ENCODE peak calls at places on chromosomes 6 and 20, in ten cellular contexts. One of them, this sample, is unnamed.

GRCh38 chr6:36355819-36356218 is 19.1 kb upstream of the BNIP5 start:
- DNase-seq in HCT116: no peak
- DNase-seq in heart left ventricle: no peak
- DNase-seq in GM12878: no peak
- DNase-seq in esophagus muscularis mucosa: no peak
- DNase-seq in sigmoid colon: no peak
- DNase-seq in body of pancreas: no peak
- DNase-seq in ovary: no peak
- DNase-seq in tibial nerve: no peak
- DNase-seq in IMR-90: no peak
- DNase-seq in this sample: no peak

GRCh38 chr6:26187292-26187691 is 100.1 kb downstream of the HFE start:
- DNase-seq in sigmoid colon: no peak
- DNase-seq in ovary: no peak
- DNase-seq in HCT116: no peak
- DNase-seq in heart left ventricle: no peak
- DNase-seq in body of pancreas: no peak
- DNase-seq in tibial nerve: no peak
- DNase-seq in IMR-90: no peak
- DNase-seq in esophagus muscularis mucosa: no peak
- DNase-seq in GM12878: no peak
- DNase-seq in this sample: no peak

GRCh38 chr6:76876922-76877553 is 586.3 kb downstream of the HTR1B start:
- DNase-seq in ovary: no peak
- DNase-seq in HCT116: no peak
- DNase-seq in body of pancreas: peak; percentile 83
- DNase-seq in IMR-90: peak; percentile 12
- DNase-seq in sigmoid colon: no peak
- DNase-seq in heart left ventricle: peak; percentile 19
- DNase-seq in tibial nerve: no peak
- DNase-seq in GM12878: no peak
- DNase-seq in esophagus muscularis mucosa: no peak
- DNase-seq in this sample: no peak

GRCh38 chr6:122184260-122184934 is 215.1 kb upstream of the HSF2 start:
- DNase-seq in body of pancreas: no peak
- DNase-seq in IMR-90: peak; percentile 47
- DNase-seq in GM12878: no peak
- DNase-seq in esophagus muscularis mucosa: no peak
- DNase-seq in ovary: no peak
- DNase-seq in sigmoid colon: no peak
- DNase-seq in HCT116: peak; percentile 19
- DNase-seq in heart left ventricle: no peak
- DNase-seq in tibial nerve: no peak
- DNase-seq in this sample: no peak

GRCh38 chr6:167307342-167307955 is 16.3 kb downstream of the UNC93A start:
- DNase-seq in IMR-90: no peak
- DNase-seq in body of pancreas: no peak
- DNase-seq in tibial nerve: no peak
- DNase-seq in esophagus muscularis mucosa: no peak
- DNase-seq in heart left ventricle: no peak
- DNase-seq in HCT116: no peak
- DNase-seq in sigmoid colon: no peak
- DNase-seq in ovary: no peak
- DNase-seq in GM12878: no peak
- DNase-seq in this sample: no peak

GRCh38 chr20:35715611-35716010 is 16.4 kb downstream of the ROMO1 start:
- DNase-seq in IMR-90: no peak
- DNase-seq in GM12878: no peak
- DNase-seq in body of pancreas: no peak
- DNase-seq in ovary: no peak
- DNase-seq in sigmoid colon: no peak
- DNase-seq in heart left ventricle: no peak
- DNase-seq in esophagus muscularis mucosa: no peak
- DNase-seq in tibial nerve: no peak
- DNase-seq in HCT116: no peak
- DNase-seq in this sample: no peak

GRCh38 chr6:14550817-14551216 is 433.2 kb downstream of the CD83 start:
- DNase-seq in sigmoid colon: no peak
- DNase-seq in heart left ventricle: peak; percentile 51
- DNase-seq in esophagus muscularis mucosa: no peak
- DNase-seq in body of pancreas: no peak
- DNase-seq in GM12878: no peak
- DNase-seq in tibial nerve: peak; percentile 21
- DNase-seq in HCT116: no peak
- DNase-seq in IMR-90: peak; percentile 17
- DNase-seq in ovary: no peak
- DNase-seq in this sample: no peak

GRCh38 chr6:2110504-2110903 is 134.9 kb downstream of the GMDS start:
- DNase-seq in IMR-90: peak; percentile 6
- DNase-seq in body of pancreas: no peak
- DNase-seq in HCT116: no peak
- DNase-seq in sigmoid colon: no peak
- DNase-seq in esophagus muscularis mucosa: no peak
- DNase-seq in tibial nerve: no peak
- DNase-seq in heart left ventricle: no peak
- DNase-seq in GM12878: peak; percentile 1
- DNase-seq in ovary: no peak
- DNase-seq in this sample: no peak

GRCh38 chr20:32538526-32538918 is 46.6 kb downstream of the NOL4L start:
- DNase-seq in heart left ventricle: no peak
- DNase-seq in body of pancreas: no peak
- DNase-seq in HCT116: no peak
- DNase-seq in GM12878: no peak
- DNase-seq in IMR-90: no peak
- DNase-seq in sigmoid colon: no peak
- DNase-seq in esophagus muscularis mucosa: no peak
- DNase-seq in ovary: peak; percentile 53
- DNase-seq in tibial nerve: no peak
- DNase-seq in this sample: no peak

GRCh38 chr6:4816904-4817303 is 40.7 kb downstream of the CDYL start:
- DNase-seq in esophagus muscularis mucosa: no peak
- DNase-seq in sigmoid colon: no peak
- DNase-seq in heart left ventricle: no peak
- DNase-seq in IMR-90: no peak
- DNase-seq in ovary: no peak
- DNase-seq in tibial nerve: no peak
- DNase-seq in HCT116: no peak
- DNase-seq in body of pancreas: no peak
- DNase-seq in GM12878: no peak
- DNase-seq in this sample: no peak

GRCh38 chr20:35453647-35454046 is 1.8 kb upstream of the CEP250 start:
- DNase-seq in esophagus muscularis mucosa: no peak
- DNase-seq in GM12878: no peak
- DNase-seq in body of pancreas: no peak
- DNase-seq in IMR-90: no peak
- DNase-seq in tibial nerve: no peak
- DNase-seq in HCT116: no peak
- DNase-seq in heart left ventricle: no peak
- DNase-seq in sigmoid colon: no peak
- DNase-seq in ovary: no peak
- DNase-seq in this sample: no peak

GRCh38 chr20:60627751-60628565 is 624.1 kb upstream of the CDH4 start:
- DNase-seq in HCT116: no peak
- DNase-seq in ovary: no peak
- DNase-seq in body of pancreas: no peak
- DNase-seq in heart left ventricle: no peak
- DNase-seq in IMR-90: no peak
- DNase-seq in GM12878: no peak
- DNase-seq in tibial nerve: no peak
- DNase-seq in sigmoid colon: no peak
- DNase-seq in esophagus muscularis mucosa: peak; percentile 84
- DNase-seq in this sample: no peak

GRCh38 chr6:75101896-75102680 is 103.8 kb downstream of the COL12A1 start:
- DNase-seq in tibial nerve: no peak
- DNase-seq in heart left ventricle: no peak
- DNase-seq in HCT116: no peak
- DNase-seq in IMR-90: peak; percentile 88
- DNase-seq in body of pancreas: no peak
- DNase-seq in GM12878: no peak
- DNase-seq in ovary: no peak
- DNase-seq in sigmoid colon: no peak
- DNase-seq in esophagus muscularis mucosa: no peak
- DNase-seq in this sample: no peak

GRCh38 chr6:28336284-28337024 is 506 bp upstream of the ZSCAN31 start:
- DNase-seq in ovary: no peak
- DNase-seq in heart left ventricle: peak; percentile 47
- DNase-seq in GM12878: peak; percentile 53
- DNase-seq in tibial nerve: peak; percentile 40
- DNase-seq in HCT116: no peak
- DNase-seq in sigmoid colon: no peak
- DNase-seq in esophagus muscularis mucosa: no peak
- DNase-seq in body of pancreas: peak; percentile 34
- DNase-seq in IMR-90: peak; percentile 31
- DNase-seq in this sample: peak; percentile 34

GRCh38 chr6:11430036-11430435 is 107.5 kb upstream of the TMEM170B start:
- DNase-seq in body of pancreas: no peak
- DNase-seq in IMR-90: no peak
- DNase-seq in HCT116: no peak
- DNase-seq in tibial nerve: no peak
- DNase-seq in heart left ventricle: no peak
- DNase-seq in ovary: no peak
- DNase-seq in GM12878: no peak
- DNase-seq in esophagus muscularis mucosa: peak; percentile 84
- DNase-seq in sigmoid colon: no peak
- DNase-seq in this sample: no peak

GRCh38 chr6:143233563-143234285 is 173.0 kb downstream of the AIG1 start:
- DNase-seq in sigmoid colon: no peak
- DNase-seq in heart left ventricle: no peak
- DNase-seq in esophagus muscularis mucosa: no peak
- DNase-seq in IMR-90: no peak
- DNase-seq in GM12878: no peak
- DNase-seq in ovary: no peak
- DNase-seq in tibial nerve: no peak
- DNase-seq in HCT116: no peak
- DNase-seq in body of pancreas: no peak
- DNase-seq in this sample: no peak

GRCh38 chr6:108737594-108738546 is 110.4 kb upstream of the ARMC2 start:
- DNase-seq in ovary: no peak
- DNase-seq in HCT116: peak; percentile 86
- DNase-seq in sigmoid colon: peak; percentile 77
- DNase-seq in heart left ventricle: no peak
- DNase-seq in tibial nerve: peak; percentile 37
- DNase-seq in esophagus muscularis mucosa: no peak
- DNase-seq in GM12878: no peak
- DNase-seq in body of pancreas: peak; percentile 29
- DNase-seq in IMR-90: peak; percentile 99
- DNase-seq in this sample: peak; percentile 53

GRCh38 chr20:47360489-47361267 is 4.2 kb upstream of the ZMYND8 start:
- DNase-seq in IMR-90: peak; percentile 98
- DNase-seq in esophagus muscularis mucosa: peak; percentile 96
- DNase-seq in heart left ventricle: peak; percentile 93
- DNase-seq in HCT116: peak; percentile 60
- DNase-seq in GM12878: no peak
- DNase-seq in body of pancreas: peak; percentile 83
- DNase-seq in ovary: peak; percentile 91
- DNase-seq in sigmoid colon: peak; percentile 96
- DNase-seq in tibial nerve: peak; percentile 70
- DNase-seq in this sample: peak; percentile 85

GRCh38 chr20:45341939-45342862 is 6.0 kb downstream of the SDC4 start:
- DNase-seq in sigmoid colon: peak; percentile 89
- DNase-seq in ovary: peak; percentile 58
- DNase-seq in tibial nerve: no peak
- DNase-seq in HCT116: no peak
- DNase-seq in esophagus muscularis mucosa: no peak
- DNase-seq in heart left ventricle: peak; percentile 79
- DNase-seq in body of pancreas: peak; percentile 91
- DNase-seq in IMR-90: peak; percentile 74
- DNase-seq in GM12878: no peak
- DNase-seq in this sample: peak; percentile 53
- TF ChIP-seq POLR2A in sigmoid colon: peak; percentile 57
- TF ChIP-seq POLR2A in ovary: no peak
- TF ChIP-seq POLR2A in tibial nerve: peak; percentile 23
- TF ChIP-seq POLR2A in HCT116: no peak
- TF ChIP-seq POLR2A in esophagus muscularis mucosa: peak; percentile 18
- TF ChIP-seq POLR2A in heart left ventricle: no peak
- TF ChIP-seq POLR2A in body of pancreas: peak; percentile 92
- TF ChIP-seq POLR2A in IMR-90: peak; percentile 65
- TF ChIP-seq POLR2A in GM12878: no peak
- TF ChIP-seq POLR2A in this sample: peak; percentile 60

DNA sequence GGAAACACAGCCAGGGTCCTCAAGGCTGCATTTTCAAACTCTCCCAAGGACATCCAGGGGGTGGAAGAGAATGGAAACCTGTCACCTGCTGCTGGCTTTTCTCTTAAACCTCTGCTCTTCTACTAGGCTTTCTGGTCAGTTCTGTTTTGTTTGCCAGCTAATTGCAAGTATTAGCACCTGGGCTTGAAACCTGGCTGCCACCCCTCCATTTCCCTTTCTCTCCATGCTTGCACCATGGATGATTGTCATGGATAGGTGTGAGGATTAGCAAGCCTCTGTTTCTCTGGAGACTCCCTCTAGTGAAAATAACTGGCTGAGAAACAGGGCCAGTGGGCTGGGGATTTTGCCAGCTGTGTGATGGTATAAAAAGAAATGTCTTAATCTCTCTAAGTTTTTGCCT is 33.0 kb upstream of the GPR6 start:
- DNase-seq in tibial nerve: no peak
- DNase-seq in GM12878: no peak
- DNase-seq in sigmoid colon: no peak
- DNase-seq in ovary: no peak
- DNase-seq in IMR-90: no peak
- DNase-seq in HCT116: no peak
- DNase-seq in heart left ventricle: no peak
- DNase-seq in esophagus muscularis mucosa: no peak
- DNase-seq in body of pancreas: no peak
- DNase-seq in this sample: no peak
- H3K4me1 ChIP-seq in tibial nerve: no peaks in the 10 kb centered on the region
- H3K4me1 ChIP-seq in GM12878: no peaks in the 10 kb centered on the region
- H3K4me1 ChIP-seq in sigmoid colon: no peaks in the 10 kb centered on the region
- H3K4me1 ChIP-seq in ovary: no peaks in the 10 kb centered on the region
- H3K4me1 ChIP-seq in IMR-90: no peaks in the 10 kb centered on the region
- H3K4me1 ChIP-seq in HCT116: peaks cover 12% of the 10 kb centered on the region
- H3K4me1 ChIP-seq in heart left ventricle: no peaks in the 10 kb centered on the region
- H3K4me1 ChIP-seq in esophagus muscularis mucosa: no peaks in the 10 kb centered on the region
- H3K4me1 ChIP-seq in body of pancreas: no peaks in the 10 kb centered on the region
- H3K4me1 ChIP-seq in this sample: no peaks in the 10 kb centered on the region

DNA sequence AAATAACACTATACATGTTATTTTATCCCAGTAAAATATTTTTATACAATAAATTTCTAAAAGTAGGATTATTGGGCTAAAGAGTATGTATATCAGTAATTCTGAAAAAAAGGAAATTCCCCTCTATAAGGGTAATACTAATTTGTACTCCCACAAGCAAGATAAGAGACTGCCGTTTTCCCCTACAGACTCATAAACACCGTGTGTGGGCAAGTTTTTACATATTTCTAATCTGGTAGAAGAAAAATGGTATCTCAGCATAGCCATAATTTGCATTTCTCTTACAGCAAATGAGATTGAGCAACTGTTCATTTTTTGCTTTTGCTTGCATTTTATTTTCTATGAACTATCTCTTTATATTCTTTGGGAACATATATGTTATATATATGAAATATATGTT is 26.0 kb upstream of the MYMX start:
- DNase-seq in tibial nerve: no peak
- DNase-seq in esophagus muscularis mucosa: no peak
- DNase-seq in ovary: no peak
- DNase-seq in heart left ventricle: no peak
- DNase-seq in GM12878: peak; percentile 27
- DNase-seq in sigmoid colon: no peak
- DNase-seq in HCT116: no peak
- DNase-seq in IMR-90: no peak
- DNase-seq in body of pancreas: no peak
- DNase-seq in this sample: no peak
- H3K27ac ChIP-seq in tibial nerve: no peak overlapping the region
- H3K27ac ChIP-seq in esophagus muscularis mucosa: no peak overlapping the region
- H3K27ac ChIP-seq in ovary: no peak overlapping the region
- H3K27ac ChIP-seq in heart left ventricle: no peak overlapping the region
- H3K27ac ChIP-seq in GM12878: no peak overlapping the region
- H3K27ac ChIP-seq in sigmoid colon: no peak overlapping the region
- H3K27ac ChIP-seq in HCT116: no peak overlapping the region
- H3K27ac ChIP-seq in IMR-90: no peak overlapping the region
- H3K27ac ChIP-seq in body of pancreas: no peak overlapping the region
- H3K27ac ChIP-seq in this sample: no peak overlapping the region

GRCh38 chr6:33248932-33249731 is 22.5 kb downstream of the VPS52 start:
- DNase-seq in esophagus muscularis mucosa: peak; percentile 100
- DNase-seq in ovary: peak; percentile 98
- DNase-seq in heart left ventricle: peak; percentile 97
- DNase-seq in body of pancreas: peak; percentile 98
- DNase-seq in GM12878: peak; percentile 99
- DNase-seq in IMR-90: peak; percentile 99
- DNase-seq in HCT116: peak; percentile 99
- DNase-seq in tibial nerve: peak; percentile 96
- DNase-seq in sigmoid colon: peak; percentile 99
- DNase-seq in this sample: peak; percentile 97
- TF ChIP-seq POLR2A in esophagus muscularis mucosa: peak; percentile 31
- TF ChIP-seq POLR2A in ovary: peak; percentile 79
- TF ChIP-seq POLR2A in heart left ventricle: no peak
- TF ChIP-seq POLR2A in body of pancreas: peak; percentile 57
- TF ChIP-seq POLR2A in GM12878: peak; percentile 94
- TF ChIP-seq POLR2A in IMR-90: peak; percentile 88
- TF ChIP-seq POLR2A in HCT116: peak; percentile 65
- TF ChIP-seq POLR2A in tibial nerve: peak; percentile 62
- TF ChIP-seq POLR2A in sigmoid colon: peak; percentile 95
- TF ChIP-seq POLR2A in this sample: peak; percentile 72